ENCODE peak calls at places on chromosomes 2 and 18, in six cellular contexts. One of them, this sample, is unnamed.

GRCh38 chr2:134324942-134325341 is 71.1 kb downstream of the MGAT5 start:
- DNase-seq in thoracic aorta: no peak
- DNase-seq in adrenal gland: no peak
- DNase-seq in left lung: no peak
- DNase-seq in ovary: no peak
- DNase-seq in mucosa of descending colon: no peak
- DNase-seq in this sample: no peak

GRCh38 chr2:109370399-109370990 is 241.5 kb downstream of the SH3RF3 start:
- DNase-seq in thoracic aorta: no peak
- DNase-seq in adrenal gland: no peak
- DNase-seq in left lung: peak
- DNase-seq in ovary: peak
- DNase-seq in mucosa of descending colon: no peak
- DNase-seq in this sample: no peak

GRCh38 chr2:30823452-30823851 is 16.2 kb upstream of the CAPN13 start:
- DNase-seq in thoracic aorta: no peak
- DNase-seq in adrenal gland: no peak
- DNase-seq in left lung: no peak
- DNase-seq in ovary: no peak
- DNase-seq in mucosa of descending colon: no peak
- DNase-seq in this sample: no peak

GRCh38 chr18:3872651-3873050 is 422.7 kb downstream of the TGIF1 start:
- DNase-seq in thoracic aorta: no peak
- DNase-seq in adrenal gland: no peak
- DNase-seq in left lung: no peak
- DNase-seq in ovary: no peak
- DNase-seq in mucosa of descending colon: no peak
- DNase-seq in this sample: no peak

GRCh38 chr2:196987654-196988364 is 61.3 kb upstream of the PGAP1 start:
- DNase-seq in thoracic aorta: peak
- DNase-seq in adrenal gland: peak
- DNase-seq in left lung: no peak
- DNase-seq in ovary: peak
- DNase-seq in mucosa of descending colon: no peak
- DNase-seq in this sample: peak

GRCh38 chr2:11758187-11758586 is 11.8 kb downstream of the LPIN1 start:
- DNase-seq in thoracic aorta: no peak
- DNase-seq in adrenal gland: no peak
- DNase-seq in left lung: no peak
- DNase-seq in ovary: no peak
- DNase-seq in mucosa of descending colon: no peak
- DNase-seq in this sample: no peak

GRCh38 chr2:2914252-2914651 is 463.4 kb downstream of the EIPR1 start:
- DNase-seq in thoracic aorta: no peak
- DNase-seq in adrenal gland: no peak
- DNase-seq in left lung: no peak
- DNase-seq in ovary: no peak
- DNase-seq in mucosa of descending colon: no peak
- DNase-seq in this sample: no peak

GRCh38 chr2:795245-796041 is 118.2 kb upstream of the TMEM18 start:
- DNase-seq in thoracic aorta: no peak
- DNase-seq in adrenal gland: no peak
- DNase-seq in left lung: no peak
- DNase-seq in ovary: no peak
- DNase-seq in mucosa of descending colon: no peak
- DNase-seq in this sample: no peak

GRCh38 chr2:112140413-112140802 is 2.2 kb downstream of the FBLN7 start:
- DNase-seq in thoracic aorta: no peak
- DNase-seq in adrenal gland: no peak
- DNase-seq in left lung: no peak
- DNase-seq in ovary: no peak
- DNase-seq in mucosa of descending colon: no peak
- DNase-seq in this sample: no peak

GRCh38 chr2:38889575-38889974 is at the start of gene ARHGEF33:
- DNase-seq in thoracic aorta: no peak
- DNase-seq in adrenal gland: no peak
- DNase-seq in left lung: no peak
- DNase-seq in ovary: no peak
- DNase-seq in mucosa of descending colon: no peak
- DNase-seq in this sample: no peak

GRCh38 chr18:58213445-58213844 is 169.4 kb downstream of the NEDD4L start:
- DNase-seq in thoracic aorta: no peak
- DNase-seq in adrenal gland: no peak
- DNase-seq in left lung: no peak
- DNase-seq in ovary: no peak
- DNase-seq in mucosa of descending colon: no peak
- DNase-seq in this sample: no peak

GRCh38 chr2:150480241-150480640 is 7.2 kb downstream of the RND3 start:
- DNase-seq in thoracic aorta: no peak
- DNase-seq in adrenal gland: no peak
- DNase-seq in left lung: no peak
- DNase-seq in ovary: no peak
- DNase-seq in mucosa of descending colon: no peak
- DNase-seq in this sample: no peak

GRCh38 chr2:235939471-235939870 is 228.7 kb downstream of the GBX2 start:
- DNase-seq in thoracic aorta: no peak
- DNase-seq in adrenal gland: no peak
- DNase-seq in left lung: no peak
- DNase-seq in ovary: no peak
- DNase-seq in mucosa of descending colon: no peak
- DNase-seq in this sample: no peak

GRCh38 chr2:62197017-62197586 is 1.2 kb downstream of the B3GNT2 start:
- DNase-seq in thoracic aorta: no peak
- DNase-seq in adrenal gland: no peak
- DNase-seq in left lung: no peak
- DNase-seq in ovary: no peak
- DNase-seq in mucosa of descending colon: peak
- DNase-seq in this sample: peak

GRCh38 chr2:10336283-10336682 is 33.6 kb downstream of the HPCAL1 start:
- DNase-seq in thoracic aorta: no peak
- DNase-seq in adrenal gland: no peak
- DNase-seq in left lung: no peak
- DNase-seq in ovary: no peak
- DNase-seq in mucosa of descending colon: no peak
- DNase-seq in this sample: no peak

GRCh38 chr2:100819365-100820345 is at the start of gene NPAS2:
- DNase-seq in thoracic aorta: no peak
- DNase-seq in adrenal gland: peak
- DNase-seq in left lung: peak
- DNase-seq in ovary: peak
- DNase-seq in mucosa of descending colon: peak
- DNase-seq in this sample: peak

GRCh38 chr2:189143930-189144329 is 35.6 kb downstream of the COL5A2 start:
- DNase-seq in thoracic aorta: no peak
- DNase-seq in adrenal gland: no peak
- DNase-seq in left lung: no peak
- DNase-seq in ovary: no peak
- DNase-seq in mucosa of descending colon: no peak
- DNase-seq in this sample: no peak

GRCh38 chr2:28687640-28688039 is 64.0 kb upstream of the PPP1CB start:
- DNase-seq in thoracic aorta: no peak
- DNase-seq in adrenal gland: no peak
- DNase-seq in left lung: no peak
- DNase-seq in ovary: no peak
- DNase-seq in mucosa of descending colon: no peak
- DNase-seq in this sample: no peak

GRCh38 chr2:38074047-38074774 is 1.7 kb downstream of the CYP1B1 start:
- DNase-seq in thoracic aorta: no peak
- DNase-seq in adrenal gland: no peak
- DNase-seq in left lung: no peak
- DNase-seq in ovary: no peak
- DNase-seq in mucosa of descending colon: peak
- DNase-seq in this sample: peak

GRCh38 chr2:106536490-106536889 is 49.3 kb downstream of the CD8B2 start:
- DNase-seq in thoracic aorta: no peak
- DNase-seq in adrenal gland: no peak
- DNase-seq in left lung: no peak
- DNase-seq in ovary: no peak
- DNase-seq in mucosa of descending colon: no peak
- DNase-seq in this sample: peak

GRCh38 chr2:70732736-70733427 is 35.1 kb downstream of the ADD2 start:
- DNase-seq in thoracic aorta: no peak
- DNase-seq in adrenal gland: no peak
- DNase-seq in left lung: no peak
- DNase-seq in ovary: no peak
- DNase-seq in mucosa of descending colon: no peak
- DNase-seq in this sample: no peak

GRCh38 chr2:60551241-60552095 is 2.0 kb downstream of the BCL11A start:
- DNase-seq in thoracic aorta: no peak
- DNase-seq in adrenal gland: peak
- DNase-seq in left lung: peak
- DNase-seq in ovary: no peak
- DNase-seq in mucosa of descending colon: peak
- DNase-seq in this sample: peak

GRCh38 chr2:202681688-202682205 is 47.0 kb downstream of the FAM117B start:
- DNase-seq in thoracic aorta: no peak
- DNase-seq in adrenal gland: no peak
- DNase-seq in left lung: no peak
- DNase-seq in ovary: no peak
- DNase-seq in mucosa of descending colon: no peak
- DNase-seq in this sample: no peak

GRCh38 chr2:72000110-72000509 is 147.6 kb downstream of the CYP26B1 start:
- DNase-seq in thoracic aorta: no peak
- DNase-seq in adrenal gland: no peak
- DNase-seq in left lung: no peak
- DNase-seq in ovary: no peak
- DNase-seq in mucosa of descending colon: no peak
- DNase-seq in this sample: no peak

GRCh38 chr2:58938988-58939387 is 697.9 kb upstream of the FANCL start:
- DNase-seq in thoracic aorta: no peak
- DNase-seq in adrenal gland: no peak
- DNase-seq in left lung: no peak
- DNase-seq in ovary: no peak
- DNase-seq in mucosa of descending colon: no peak
- DNase-seq in this sample: no peak

GRCh38 chr2:216932806-216933579 is 73.1 kb upstream of the TNP1 start:
- DNase-seq in thoracic aorta: no peak
- DNase-seq in adrenal gland: no peak
- DNase-seq in left lung: no peak
- DNase-seq in ovary: no peak
- DNase-seq in mucosa of descending colon: no peak
- DNase-seq in this sample: no peak

GRCh38 chr2:167592441-167592840 is 655.0 kb downstream of the STK39 start:
- DNase-seq in thoracic aorta: no peak
- DNase-seq in adrenal gland: no peak
- DNase-seq in left lung: no peak
- DNase-seq in ovary: no peak
- DNase-seq in mucosa of descending colon: no peak
- DNase-seq in this sample: no peak

GRCh38 chr2:150023044-150023443 is 435.5 kb upstream of the MMADHC start:
- DNase-seq in thoracic aorta: no peak
- DNase-seq in adrenal gland: no peak
- DNase-seq in left lung: no peak
- DNase-seq in ovary: no peak
- DNase-seq in mucosa of descending colon: no peak
- DNase-seq in this sample: peak

GRCh38 chr18:8364385-8364784 is 244.9 kb upstream of the RAB12 start:
- DNase-seq in thoracic aorta: no peak
- DNase-seq in adrenal gland: no peak
- DNase-seq in left lung: no peak
- DNase-seq in ovary: no peak
- DNase-seq in mucosa of descending colon: no peak
- DNase-seq in this sample: no peak

GRCh38 chr2:127589358-127589757 is 53.9 kb downstream of the MYO7B start:
- DNase-seq in thoracic aorta: no peak
- DNase-seq in adrenal gland: no peak
- DNase-seq in left lung: no peak
- DNase-seq in ovary: no peak
- DNase-seq in mucosa of descending colon: no peak
- DNase-seq in this sample: no peak

GRCh38 chr2:106531676-106532075 is 44.5 kb downstream of the CD8B2 start:
- DNase-seq in thoracic aorta: no peak
- DNase-seq in adrenal gland: no peak
- DNase-seq in left lung: no peak
- DNase-seq in ovary: no peak
- DNase-seq in mucosa of descending colon: no peak
- DNase-seq in this sample: no peak

GRCh38 chr2:238947243-238947760 is 99.4 kb downstream of the TWIST2 start:
- DNase-seq in thoracic aorta: no peak
- DNase-seq in adrenal gland: no peak
- DNase-seq in left lung: peak
- DNase-seq in ovary: no peak
- DNase-seq in mucosa of descending colon: no peak
- DNase-seq in this sample: no peak

GRCh38 chr18:36297419-36298112 is at the start of gene FHOD3:
- DNase-seq in thoracic aorta: no peak
- DNase-seq in adrenal gland: peak
- DNase-seq in left lung: peak
- DNase-seq in ovary: peak
- DNase-seq in mucosa of descending colon: no peak
- DNase-seq in this sample: peak

GRCh38 chr2:14907014-14907612 is 274.6 kb downstream of the LRATD1 start:
- DNase-seq in thoracic aorta: no peak
- DNase-seq in adrenal gland: no peak
- DNase-seq in left lung: no peak
- DNase-seq in ovary: no peak
- DNase-seq in mucosa of descending colon: no peak
- DNase-seq in this sample: no peak
- TF ChIP-seq CTCF in thoracic aorta: no peak
- TF ChIP-seq CTCF in adrenal gland: no peak
- TF ChIP-seq CTCF in left lung: no peak
- TF ChIP-seq CTCF in ovary: no peak
- TF ChIP-seq CTCF in mucosa of descending colon: no peak
- TF ChIP-seq CTCF in this sample: no peak

GRCh38 chr18:23207191-23207955 is 72.1 kb downstream of the CABLES1 start:
- DNase-seq in thoracic aorta: no peak
- DNase-seq in adrenal gland: no peak
- DNase-seq in left lung: no peak
- DNase-seq in ovary: no peak
- DNase-seq in mucosa of descending colon: no peak
- DNase-seq in this sample: peak
- TF ChIP-seq CTCF in thoracic aorta: no peak
- TF ChIP-seq CTCF in adrenal gland: peak
- TF ChIP-seq CTCF in left lung: no peak
- TF ChIP-seq CTCF in ovary: no peak
- TF ChIP-seq CTCF in mucosa of descending colon: no peak
- TF ChIP-seq CTCF in this sample: no peak

GRCh38 chr2:54455584-54456525 is at the start of gene SPTBN1:
- DNase-seq in thoracic aorta: peak
- DNase-seq in adrenal gland: peak
- DNase-seq in left lung: peak
- DNase-seq in ovary: peak
- DNase-seq in mucosa of descending colon: peak
- DNase-seq in this sample: peak
- TF ChIP-seq CTCF in thoracic aorta: no peak
- TF ChIP-seq CTCF in adrenal gland: no peak
- TF ChIP-seq CTCF in left lung: no peak
- TF ChIP-seq CTCF in ovary: no peak
- TF ChIP-seq CTCF in mucosa of descending colon: no peak
- TF ChIP-seq CTCF in this sample: no peak

DNA sequence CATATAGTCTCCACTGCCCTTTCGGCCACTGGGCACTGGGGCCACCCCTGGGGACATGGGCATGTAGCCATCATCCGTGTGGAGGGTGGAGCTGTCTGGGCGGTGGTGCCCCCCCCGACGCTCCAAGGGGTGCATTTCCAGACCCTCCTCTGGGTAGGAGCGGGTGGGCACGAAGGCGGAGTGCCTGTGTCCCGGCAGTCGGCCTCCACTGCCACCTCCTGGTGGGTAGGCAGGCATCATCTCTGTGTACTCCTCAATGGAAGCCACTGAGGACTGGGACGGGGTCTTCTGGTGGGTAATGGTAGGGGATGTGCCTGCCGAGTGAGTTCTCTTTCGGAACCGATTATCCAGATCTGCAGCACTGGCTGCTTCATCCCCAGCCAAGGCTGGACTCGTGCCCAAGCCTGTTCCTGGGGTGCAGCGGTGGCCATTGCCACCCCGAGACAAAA is 2.8 kb downstream of the IRS1 start:
- DNase-seq in thoracic aorta: no peak
- DNase-seq in adrenal gland: peak
- DNase-seq in left lung: peak
- DNase-seq in ovary: peak
- DNase-seq in mucosa of descending colon: peak
- DNase-seq in this sample: peak
- TF ChIP-seq CTCF in thoracic aorta: no peak
- TF ChIP-seq CTCF in adrenal gland: peak
- TF ChIP-seq CTCF in left lung: peak
- TF ChIP-seq CTCF in ovary: peak
- TF ChIP-seq CTCF in mucosa of descending colon: no peak
- TF ChIP-seq CTCF in this sample: no peak

This sample was measured in activated CD8-positive, alpha-beta T cell treated with anti-CD3 and anti-CD28 coated beads for 36 hours.